ENCODE peak calls at places on chromosomes 6 and 20, in four cellular contexts. V is colonic mucosa, C is breast epithelium, Y is left lung. P is an unnamed sample.

GRCh38 chr6:115216835-115217234 is 843.9 kb downstream of the FRK start:
- DNase-seq in V (no peak), C (no peak), Y (no peak), P (no peak)

GRCh38 chr20:51196991-51197651 is 174.2 kb upstream of the KCNG1 start:
- DNase-seq in V (no peak), C (no peak), Y (no peak), P (no peak)

GRCh38 chr20:3751284-3751663 is 16.3 kb downstream of the ADISSP start:
- DNase-seq in V (no peak), C (no peak), Y (no peak), P (no peak)

GRCh38 chr20:44702776-44703175 is 12.4 kb upstream of the CCN5 start:
- DNase-seq in V (peak), C (peak), Y (no peak), P (no peak)

GRCh38 chr6:46635462-46635861 is 17.2 kb downstream of the CYP39A1 start:
- DNase-seq in V (no peak), C (no peak), Y (no peak), P (no peak)

GRCh38 chr6:12890171-12890790 is 173.7 kb downstream of the PHACTR1 start:
- DNase-seq in V (peak), C (no peak), Y (no peak), P (no peak)

GRCh38 chr20:6898928-6899327 is 131.4 kb downstream of the BMP2 start:
- DNase-seq in V (no peak), C (no peak), Y (no peak), P (no peak)

GRCh38 chr6:105120570-105120969 is 59.2 kb downstream of the POPDC3 start:
- DNase-seq in V (no peak), C (no peak), Y (no peak), P (no peak)

GRCh38 chr6:111253999-111254778 is 166.9 kb downstream of the SLC16A10 start:
- DNase-seq in V (no peak), C (no peak), Y (no peak), P (no peak)

GRCh38 chr20:58897493-58897892 is 45.0 kb downstream of the GNAS start:
- DNase-seq in V (no peak), C (no peak), Y (no peak), P (no peak)

GRCh38 chr6:85166106-85166505 is 283.8 kb upstream of the NT5E start:
- DNase-seq in V (no peak), C (no peak), Y (no peak), P (no peak)

GRCh38 chr6:13013681-13014550 is 297.3 kb downstream of the PHACTR1 start:
- DNase-seq in V (no peak), C (no peak), Y (peak), P (peak)

GRCh38 chr20:17473662-17474061 is 57.5 kb downstream of the BFSP1 start:
- DNase-seq in V (no peak), C (no peak), Y (no peak), P (no peak)

GRCh38 chr6:98146656-98147055 is 687.7 kb upstream of the POU3F2 start:
- DNase-seq in V (no peak), C (no peak), Y (no peak), P (no peak)

GRCh38 chr6:43865947-43866346 is 95.9 kb downstream of the VEGFA start:
- DNase-seq in V (no peak), C (no peak), Y (no peak), P (no peak)

GRCh38 chr20:18137412-18138265 is at the start of the genes KAT14 and PET117:
- DNase-seq in V (peak), C (peak), Y (peak), P (peak)

GRCh38 chr20:43957392-43957791 is 42.7 kb downstream of the TOX2 start:
- DNase-seq in V (no peak), C (no peak), Y (no peak), P (no peak)

GRCh38 chr20:44582321-44583025 is at the start of gene PKIG:
- DNase-seq in V (no peak), C (no peak), Y (no peak), P (no peak)

GRCh38 chr6:137625808-137626207 is 131.6 kb upstream of the OLIG3 start:
- DNase-seq in V (no peak), C (no peak), Y (no peak), P (no peak)
- TF ChIP-seq CTCF in V (no peak), C (no peak), Y (no peak), P (no peak)

GRCh38 chr20:19932170-19932667 is 84.9 kb upstream of the NAA20 start:
- DNase-seq in V (no peak), C (no peak), Y (no peak), P (no peak)
- TF ChIP-seq CTCF in V (no peak), C (no peak), Y (no peak), P (no peak)

GRCh38 chr6:22145823-22146379 is 150.9 kb downstream of the PRL start:
- DNase-seq in V (peak), C (no peak), Y (no peak), P (no peak)
- TF ChIP-seq CTCF in V (no peak), C (no peak), Y (no peak), P (no peak)

DNA sequence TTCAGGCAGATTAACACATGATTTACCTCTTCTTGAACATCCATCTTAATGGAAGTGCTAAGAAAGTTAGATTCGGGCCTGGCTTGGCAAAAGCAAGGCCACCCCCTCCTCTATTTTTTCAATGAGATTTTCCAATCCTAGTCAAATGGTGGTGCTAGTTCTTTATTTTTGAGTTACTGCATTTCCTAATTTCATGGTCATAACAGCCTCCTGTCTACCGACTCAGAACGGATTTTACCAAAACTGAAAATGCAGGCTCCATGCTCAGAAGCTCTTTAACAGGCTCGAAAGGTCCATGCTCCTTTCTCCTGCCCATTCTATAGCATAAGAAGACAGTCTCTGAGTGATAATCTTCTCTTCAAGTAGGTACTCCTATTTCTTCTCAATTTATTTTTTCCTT is 117.2 kb upstream of the ESR1 start:
- DNase-seq in V (no peak), C (no peak), Y (no peak), P (no peak)
- TF ChIP-seq CTCF in V (no peak), C (no peak), Y (no peak), P (no peak)

GRCh38 chr6:16793828-16794412 is 32.7 kb upstream of the ATXN1 start:
- DNase-seq in V (no peak), C (no peak), Y (no peak), P (no peak)
- TF ChIP-seq CTCF in V (peak), C (no peak), Y (no peak), P (peak)

GRCh38 chr20:14948416-14948815 is 611.0 kb upstream of the FLRT3 start:
- DNase-seq in V (no peak), C (no peak), Y (no peak), P (no peak)
- TF ChIP-seq CTCF in V (no peak), C (no peak), Y (no peak), P (no peak)

GRCh38 chr6:118506071-118506638 is 41.9 kb upstream of the PLN start:
- DNase-seq in V (no peak), C (no peak), Y (no peak), P (no peak)

GRCh38 chr6:118505656-118506055 is 42.4 kb upstream of the PLN start:
- DNase-seq in V (no peak), C (no peak), Y (no peak), P (no peak)

GRCh38 chr6:118511930-118512715 is 36.0 kb upstream of the PLN start:
- DNase-seq in V (no peak), C (no peak), Y (no peak), P (no peak)

GRCh38 chr6:118507636-118508035 is 40.5 kb upstream of the PLN start:
- DNase-seq in V (no peak), C (no peak), Y (no peak), P (no peak)

DNA sequence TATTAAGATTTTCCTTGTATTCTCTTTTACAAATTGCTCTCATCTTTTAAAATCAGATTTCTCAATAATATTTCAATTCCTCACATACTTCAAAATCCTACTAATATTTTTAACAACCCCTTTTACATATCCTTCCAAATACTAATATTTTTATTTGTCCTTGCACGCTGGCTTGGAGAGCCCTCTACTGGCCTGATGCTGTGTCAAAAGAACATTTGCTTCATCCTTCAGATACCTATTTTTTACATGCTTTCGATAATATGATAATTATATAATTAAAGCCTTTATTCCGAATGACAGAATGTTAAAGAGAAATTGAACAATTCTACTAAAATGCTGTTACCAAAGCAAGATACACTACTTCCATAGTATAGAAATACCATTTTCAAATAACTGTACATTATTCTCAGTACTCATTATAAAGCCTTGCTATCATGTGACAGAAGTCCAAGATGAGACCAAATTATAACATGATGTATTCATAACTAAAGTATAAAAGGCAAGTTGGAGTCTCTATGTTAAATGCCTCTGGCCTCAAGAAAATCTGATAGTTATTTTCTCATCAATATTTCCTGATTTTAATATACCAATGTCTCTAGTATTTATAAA is 39.0 kb upstream of the PLN start:
- DNase-seq in V (no peak), C (no peak), Y (no peak), P (no peak)
- TF ChIP-seq CTCF in V (no peak), C (no peak), Y (peak), P (peak)

DNA sequence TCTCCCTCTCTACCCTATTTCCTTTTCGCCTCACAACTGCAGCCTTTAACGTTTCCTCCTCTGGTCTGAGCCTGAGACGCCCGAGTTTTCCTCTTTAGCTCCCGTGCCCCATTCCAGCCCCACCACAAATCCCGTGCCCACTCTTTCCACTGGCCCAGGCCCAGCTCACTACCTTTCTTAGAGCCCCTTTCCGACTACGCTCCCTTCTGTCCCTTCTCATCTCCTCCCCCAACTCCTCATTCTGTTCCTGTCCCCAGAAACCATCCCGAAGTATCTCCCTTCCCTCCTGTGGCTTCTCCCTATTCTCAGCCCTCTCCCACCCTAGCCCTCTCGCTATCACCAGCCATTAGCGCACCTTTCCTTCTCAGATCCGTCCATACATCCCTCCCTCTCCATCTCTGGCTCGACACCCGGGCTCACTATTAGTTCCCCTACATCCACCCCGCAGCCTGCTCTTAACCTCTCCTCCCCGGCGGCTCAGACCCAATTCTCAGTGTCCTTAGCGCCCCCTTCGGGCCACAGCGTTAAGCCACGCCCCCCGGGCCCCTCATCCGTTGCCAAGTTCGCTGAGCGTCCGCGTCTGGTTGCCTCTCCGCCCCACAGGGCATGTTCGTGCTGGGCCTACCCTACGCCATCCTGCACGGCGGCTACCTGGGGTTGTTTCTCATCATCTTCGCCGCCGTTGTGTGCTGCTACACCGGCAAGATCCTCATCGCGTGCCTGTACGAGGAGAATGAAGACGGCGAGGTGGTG is 2.7 kb downstream of the SLC32A1 start:
- DNase-seq in V (peak), C (no peak), Y (no peak), P (peak)
- TF ChIP-seq CTCF in V (no peak), C (no peak), Y (no peak), P (peak)

GRCh38 chr6:170429457-170429856 is 122.9 kb downstream of the FAM120B start:
- DNase-seq in V (no peak), C (no peak), Y (no peak), P (no peak)
- TF ChIP-seq CTCF in V (no peak), C (no peak), Y (no peak), P (no peak)